ENCODE peak calls at places on chromosomes 16 and 17, in seven cellular contexts. I is transverse colon; L is pancreas; O is stimulated activated CD4-positive, alpha-beta T cell treated with anti-CD3 and anti-CD28 coated beads, Interleukin-4, amount 100 ng/mL, for 24 hours; M is H54; Q is HAP-1; C is activated T-cell treated with anti-CD3 and anti-CD28 coated beads, Interleukin-2, amount 50 U/mL, for 4 hours. T is an unnamed sample.

GRCh38 chr16:68355447-68356248 is 44.8 kb downstream of the PRMT7 start:
- DNase-seq in I (no peak), Q (no peak), C (no peak), L (no peak), O (no peak), M (no peak), T (no peak)

GRCh38 chr16:4142268-4142667 is 26.0 kb upstream of the ADCY9 start:
- DNase-seq in M (no peak), Q (no peak), I (no peak), C (no peak), O (peak), L (no peak), T (no peak)

GRCh38 chr17:32926183-32926582 is 1.8 kb upstream of the TMEM98 start:
- DNase-seq in M (no peak), Q (peak), L (no peak), I (no peak), C (no peak), O (no peak), T (no peak)

GRCh38 chr17:77961741-77962140 is 3.2 kb downstream of the TNRC6C start:
- DNase-seq in I (no peak), M (no peak), C (no peak), O (no peak), Q (no peak), L (no peak), T (no peak)

GRCh38 chr16:76932541-76933211 is 258.3 kb upstream of the MON1B start:
- DNase-seq in Q (no peak), L (no peak), C (no peak), I (no peak), O (no peak), M (no peak), T (no peak)

GRCh38 chr16:12801511-12802042 is 2.1 kb downstream of the CPPED1 start:
- DNase-seq in M (peak), Q (no peak), O (peak), C (no peak), I (peak), L (no peak), T (peak)

GRCh38 chr17:31269597-31269996 is 27.4 kb downstream of the OMG start:
- DNase-seq in M (peak), Q (peak), O (no peak), I (no peak), C (no peak), L (no peak), T (peak)

GRCh38 chr17:28008526-28008925 is 34.0 kb upstream of the NLK start:
- DNase-seq in M (no peak), L (peak), I (peak), Q (peak), O (no peak), C (no peak), T (peak)

GRCh38 chr17:8577868-8578267 is 52.7 kb downstream of the MYH10 start:
- DNase-seq in L (no peak), I (no peak), O (no peak), Q (no peak), M (no peak), C (no peak), T (no peak)

GRCh38 chr16:85148959-85149358 is 36.7 kb upstream of the CIBAR2 start:
- DNase-seq in O (no peak), I (no peak), L (no peak), Q (no peak), M (no peak), C (no peak), T (no peak)

T was measured in cardiac muscle cell.